ENCODE peak calls at places on chromosomes 13 and 19, in four cellular contexts. D, T, E and L are unnamed samples.
A peak's percentile ranks its signal among the peaks of the same experiment; 100 is the strongest.

GRCh38 chr13:45341799-45342584 is 1.0 kb upstream of the TPT1 start:
- DNase-seq in D (peak; percentile 5), T (no peak), E (peak; percentile 71), L (peak; percentile 79)

GRCh38 chr13:38213307-38213706 is 136.3 kb upstream of the UFM1 start:
- DNase-seq in D (no peak), T (no peak), E (no peak), L (no peak)

GRCh38 chr13:43573361-43573740 is 213.4 kb downstream of the ENOX1 start:
- DNase-seq in D (no peak), T (no peak), E (no peak), L (no peak)

GRCh38 chr19:14761607-14762006 is 16.8 kb downstream of the ADGRE2 start:
- DNase-seq in D (no peak), T (no peak), E (no peak), L (no peak)

GRCh38 chr13:75689686-75690085 is 53.6 kb downstream of the LMO7 start:
- DNase-seq in D (no peak), T (no peak), E (no peak), L (no peak)

GRCh38 chr19:11814707-11815050 is 606 bp downstream of the ZNF440 start:
- DNase-seq in D (no peak), T (no peak), E (no peak), L (no peak)

GRCh38 chr19:28705008-28705407 is 507.9 kb downstream of the UQCRFS1 start:
- DNase-seq in D (peak; percentile 50), T (peak; percentile 15), E (no peak), L (no peak)

GRCh38 chr13:34162545-34162936 is 344.6 kb downstream of the RFC3 start:
- DNase-seq in D (no peak), T (no peak), E (no peak), L (no peak)

GRCh38 chr19:8109455-8109854 is 39.9 kb downstream of the FBN3 start:
- DNase-seq in D (no peak), T (no peak), E (no peak), L (no peak)

GRCh38 chr19:16867211-16867610 is 21.6 kb upstream of the F2RL3 start:
- DNase-seq in D (peak; percentile 93), T (no peak), E (no peak), L (no peak)
- TF ChIP-seq POLR2A in D (no peak), T (no peak), E (no peak), L (no peak)

GRCh38 chr19:48051345-48052033 is 7.6 kb upstream of the CABP5 start:
- DNase-seq in D (no peak), T (no peak), E (no peak), L (no peak)

GRCh38 chr19:48053076-48053475 is 9.2 kb upstream of the CABP5 start:
- DNase-seq in D (no peak), T (no peak), E (no peak), L (no peak)

GRCh38 chr19:48059331-48059730 is 15.5 kb upstream of the CABP5 start:
- DNase-seq in D (no peak), T (no peak), E (no peak), L (no peak)

GRCh38 chr19:48053856-48054255 is 10.0 kb upstream of the CABP5 start:
- DNase-seq in D (no peak), T (no peak), E (no peak), L (no peak)
- TF ChIP-seq POLR2A in D (no peak), T (no peak), E (no peak), L (no peak)

GRCh38 chr19:54100560-54100959 is at the start of gene OSCAR:
- DNase-seq in D (no peak), T (no peak), E (no peak), L (no peak)
- TF ChIP-seq POLR2A in D (no peak), T (no peak), E (no peak), L (no peak)

DNA sequence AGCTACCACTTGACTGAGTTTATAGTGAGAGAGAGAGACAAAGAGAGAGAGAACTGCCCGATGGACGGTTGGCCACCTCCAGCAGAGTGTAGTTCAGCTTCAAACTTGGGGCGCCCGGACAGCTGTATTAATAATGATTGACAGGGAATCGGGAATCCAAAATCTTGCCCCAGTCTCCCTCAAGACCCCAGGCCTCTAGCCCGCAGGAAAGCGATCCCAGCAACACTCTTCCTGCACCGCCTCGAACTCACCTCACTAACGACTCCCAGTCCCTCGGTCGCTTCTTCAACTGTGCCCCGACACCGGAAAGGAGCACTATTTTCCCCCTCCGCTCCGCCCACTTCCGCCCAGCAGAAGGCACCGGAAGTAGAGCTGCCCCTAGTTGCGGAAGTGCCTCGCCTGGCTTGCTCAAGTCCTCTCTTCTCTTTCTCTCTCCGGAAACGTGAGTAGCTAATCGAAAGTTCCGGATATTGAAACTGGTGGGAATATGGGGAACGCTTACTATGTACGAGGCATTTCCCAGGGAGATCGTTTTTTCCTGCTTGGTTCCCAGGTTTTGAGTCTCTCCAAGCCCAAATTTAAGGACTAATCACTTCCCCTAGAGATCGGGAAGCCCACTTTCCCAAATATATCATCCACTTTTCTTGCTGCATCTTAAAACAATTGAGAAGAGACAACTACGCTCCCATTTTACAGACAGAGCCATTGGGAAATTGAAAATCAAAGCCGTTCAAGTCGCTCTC is at the start of gene NOSIP:
- DNase-seq in D (peak; percentile 86), T (peak; percentile 94), E (peak; percentile 95), L (peak; percentile 99)
- TF ChIP-seq POLR2A in D (peak; percentile 99), T (peak; percentile 99), E (peak; percentile 79), L (no peak)

GRCh38 chr19:48926909-48927308 is 6.6 kb upstream of the DHDH start:
- DNase-seq in D (peak; percentile 46), T (peak; percentile 65), E (peak; percentile 49), L (no peak)

GRCh38 chr19:48928164-48929005 is 5.1 kb upstream of the DHDH start:
- DNase-seq in D (no peak), T (no peak), E (no peak), L (no peak)

GRCh38 chr19:48922548-48923490 is 10.7 kb upstream of the DHDH start:
- DNase-seq in D (no peak), T (no peak), E (no peak), L (no peak)

GRCh38 chr19:48921721-48922500 is 11.6 kb upstream of the DHDH start:
- DNase-seq in D (no peak), T (no peak), E (no peak), L (no peak)

GRCh38 chr19:48925240-48925843 is 8.2 kb upstream of the DHDH start:
- DNase-seq in D (peak; percentile 33), T (no peak), E (no peak), L (no peak)
- TF ChIP-seq POLR2A in D (no peak), T (no peak), E (no peak), L (no peak)

DNA sequence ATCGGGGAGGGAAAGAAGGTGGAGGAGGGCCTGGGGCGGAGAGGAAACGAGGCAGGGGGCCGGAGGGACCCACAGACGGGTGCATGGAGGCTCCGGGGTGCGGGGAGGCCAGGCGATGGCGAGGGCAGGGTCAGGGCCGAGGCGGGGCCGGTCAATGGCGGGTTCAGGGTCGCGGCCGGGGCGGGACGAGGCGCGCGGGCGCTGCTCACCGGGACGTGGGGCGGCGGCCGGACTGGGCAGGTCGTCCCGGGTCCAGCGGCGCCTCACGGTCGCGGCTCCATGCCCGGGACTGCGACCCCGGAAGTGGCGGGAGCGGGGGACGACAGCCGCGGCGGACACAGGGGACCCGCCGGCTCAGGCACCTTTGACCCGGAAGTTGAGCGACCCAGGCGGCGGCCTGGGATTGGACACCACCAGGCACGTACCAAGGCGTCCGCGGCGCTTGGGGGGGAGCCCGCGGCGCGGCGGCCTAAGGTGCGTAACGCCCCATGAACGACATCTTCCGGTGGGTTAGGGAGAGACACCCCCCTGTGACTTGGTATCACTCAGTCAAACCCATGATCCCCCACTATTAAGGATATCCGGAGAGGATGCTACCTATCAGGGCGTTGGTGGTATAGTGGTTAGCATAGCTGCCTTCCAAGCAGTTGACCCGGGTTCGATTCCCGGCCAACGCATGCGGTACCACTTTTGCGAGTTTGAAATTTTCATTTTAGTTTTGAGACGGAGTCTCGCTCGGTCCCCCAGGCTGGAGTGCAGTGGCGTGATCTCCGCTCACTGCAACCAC is at the start of gene DPP9:
- DNase-seq in D (peak; percentile 97), T (peak; percentile 96), E (peak; percentile 99), L (peak; percentile 99)
- TF ChIP-seq POLR2A in D (peak; percentile 51), T (no peak), E (no peak), L (no peak)

DNA sequence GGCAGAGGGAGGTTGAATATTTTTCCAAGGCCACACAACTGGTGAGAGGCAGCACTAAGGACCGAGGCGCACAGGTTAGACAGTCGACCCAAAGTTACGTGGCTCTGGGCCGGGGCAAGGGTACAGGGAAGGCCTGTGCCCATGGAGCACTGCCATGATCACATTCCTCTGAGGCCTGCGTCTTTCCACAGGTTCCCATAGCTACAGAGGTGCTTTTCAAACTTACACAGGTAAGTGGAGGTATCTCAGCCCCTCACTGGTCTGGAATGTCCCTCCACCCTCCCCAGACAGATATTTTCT is 814 bp downstream of the ZNF211 start:
- DNase-seq in D (no peak), T (no peak), E (no peak), L (no peak)
- TF ChIP-seq POLR2A in D (no peak), T (no peak), E (no peak), L (no peak)

GRCh38 chr19:57191141-57192063 is at the start of gene ZNF264:
- DNase-seq in D (peak; percentile 96), T (peak; percentile 77), E (peak; percentile 84), L (peak; percentile 87)
- TF ChIP-seq POLR2A in D (peak; percentile 70), T (no peak), E (no peak), L (no peak)

DNA sequence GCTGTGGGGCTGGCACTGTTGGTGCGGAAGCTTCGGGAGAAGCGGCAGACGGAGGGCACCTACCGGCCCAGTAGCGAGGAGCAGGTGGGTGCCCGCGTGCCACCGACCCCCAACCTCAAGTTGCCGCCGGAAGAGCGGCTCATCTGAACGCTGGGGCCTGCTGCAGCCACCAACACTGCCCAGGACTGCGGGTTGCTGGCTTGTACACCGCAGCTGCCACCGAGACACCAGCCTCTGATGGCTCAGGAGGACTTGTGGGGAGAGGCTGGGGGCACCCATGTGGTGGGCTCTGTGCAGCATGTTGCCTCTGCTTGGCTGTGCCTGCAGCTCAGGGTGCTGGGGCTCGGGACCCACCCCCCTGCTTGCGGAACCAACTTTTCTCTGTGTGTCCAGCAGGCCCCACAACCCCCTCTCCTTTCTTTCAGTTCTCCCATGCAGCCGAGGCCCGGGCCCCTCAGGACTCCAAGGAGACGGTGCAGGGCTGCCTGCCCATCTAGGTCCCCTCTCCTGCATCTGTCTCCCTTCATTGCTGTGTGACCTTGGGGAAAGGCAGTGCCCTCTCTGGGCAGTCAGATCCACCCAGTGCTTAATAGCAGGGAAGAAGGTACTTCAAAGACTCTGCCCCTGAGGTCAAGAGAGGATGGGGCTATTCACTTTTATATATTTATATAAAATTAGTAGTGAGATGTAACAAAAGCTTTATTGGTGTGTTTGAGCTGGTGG is 2.6 kb downstream of the CRB3 start:
- DNase-seq in D (no peak), T (no peak), E (no peak), L (no peak)
- TF ChIP-seq POLR2A in D (no peak), T (no peak), E (no peak), L (no peak)

DNA sequence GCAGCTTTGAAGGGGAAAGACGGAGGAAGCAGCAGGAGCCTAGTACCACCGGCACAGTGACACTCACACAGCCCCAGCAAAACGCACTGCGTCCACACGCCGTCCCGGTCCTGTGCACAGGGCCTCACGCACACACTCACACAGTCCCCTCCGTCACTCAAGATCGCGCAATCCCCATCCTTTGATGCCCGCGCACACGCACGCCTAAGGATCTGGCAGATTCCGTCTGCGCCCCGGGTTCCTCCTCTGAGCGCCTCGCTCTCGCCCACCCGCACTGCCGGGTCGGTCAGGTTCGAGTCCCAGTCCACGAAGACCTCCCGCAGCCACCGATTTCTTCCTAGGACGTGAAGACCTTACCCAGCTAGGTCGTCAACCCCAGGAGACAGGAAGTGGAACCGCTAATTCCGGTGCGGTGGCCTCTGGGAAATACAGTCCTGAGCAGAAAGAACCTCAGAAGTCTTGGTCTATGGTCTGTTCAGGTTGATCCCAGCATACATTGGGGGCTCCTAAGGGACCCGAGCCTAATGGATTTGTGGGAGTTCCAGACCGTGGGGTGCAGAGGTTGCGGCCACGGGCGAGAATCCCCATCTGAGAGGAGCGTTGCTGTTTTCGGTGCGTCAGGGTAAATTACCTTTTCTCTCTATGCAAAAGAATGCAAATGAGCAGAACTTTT is at the start of gene ZNF780B:
- DNase-seq in D (peak; percentile 65), T (peak; percentile 93), E (no peak), L (peak; percentile 91)
- TF ChIP-seq POLR2A in D (peak; percentile 73), T (peak; percentile 52), E (no peak), L (no peak)